ENCODE peak calls at places on chromosomes 4 and X, in four cellular contexts. One of them, this sample, is unnamed.

GRCh38 chr4:164731827-164732474 is 22.0 kb upstream of the SMIM31 start:
- DNase-seq in neural progenitor cell: peak; percentile 59
- DNase-seq in mesendoderm: peak; percentile 57
- DNase-seq in GM23248: peak; percentile 57
- DNase-seq in this sample: peak; percentile 52

GRCh38 chrX:105533951-105534350 is 288.4 kb upstream of the NRK start:
- DNase-seq in neural progenitor cell: no peak
- DNase-seq in GM23248: no peak
- DNase-seq in mesendoderm: no peak
- DNase-seq in this sample: peak; percentile 21

GRCh38 chr4:136935305-136935704 is 597.0 kb downstream of the PCDH18 start:
- DNase-seq in GM23248: peak; percentile 13
- DNase-seq in neural progenitor cell: no peak
- DNase-seq in mesendoderm: no peak
- DNase-seq in this sample: no peak

GRCh38 chr4:102789317-102789717 is 28.5 kb upstream of the MANBA start:
- DNase-seq in GM23248: peak; percentile 52
- DNase-seq in mesendoderm: no peak
- DNase-seq in neural progenitor cell: no peak
- DNase-seq in this sample: peak; percentile 52

GRCh38 chrX:11678174-11678573 is 12.5 kb upstream of the ARHGAP6 start:
- DNase-seq in GM23248: peak; percentile 4
- DNase-seq in neural progenitor cell: no peak
- DNase-seq in mesendoderm: no peak
- DNase-seq in this sample: peak; percentile 13

GRCh38 chr4:78512357-78512920 is 39.1 kb upstream of the ANXA3 start:
- DNase-seq in GM23248: no peak
- DNase-seq in mesendoderm: no peak
- DNase-seq in neural progenitor cell: no peak
- DNase-seq in this sample: peak; percentile 47

GRCh38 chr4:175373031-175373430 is 439.0 kb downstream of the GPM6A start:
- DNase-seq in GM23248: peak; percentile 2
- DNase-seq in neural progenitor cell: no peak
- DNase-seq in mesendoderm: no peak
- DNase-seq in this sample: peak; percentile 60

GRCh38 chr4:14669418-14669817 is 332.9 kb upstream of the CPEB2 start:
- DNase-seq in neural progenitor cell: peak; percentile 47
- DNase-seq in mesendoderm: no peak
- DNase-seq in GM23248: no peak
- DNase-seq in this sample: no peak

GRCh38 chrX:41314204-41314603 is 19.8 kb upstream of the DDX3X start:
- DNase-seq in GM23248: no peak
- DNase-seq in mesendoderm: no peak
- DNase-seq in neural progenitor cell: no peak
- DNase-seq in this sample: no peak

GRCh38 chr4:116724249-116724648 is 361.1 kb downstream of the TRAM1L1 start:
- DNase-seq in mesendoderm: no peak
- DNase-seq in neural progenitor cell: no peak
- DNase-seq in GM23248: no peak
- DNase-seq in this sample: no peak

GRCh38 chrX:9988762-9989161 is 21.6 kb downstream of the CLDN34 start:
- DNase-seq in mesendoderm: no peak
- DNase-seq in GM23248: peak; percentile 28
- DNase-seq in neural progenitor cell: no peak
- DNase-seq in this sample: peak; percentile 48

GRCh38 chr4:72997409-72997808 is 72.1 kb downstream of the COX18 start:
- DNase-seq in neural progenitor cell: no peak
- DNase-seq in mesendoderm: peak; percentile 46
- DNase-seq in GM23248: peak; percentile 33
- DNase-seq in this sample: no peak

GRCh38 chr4:100421356-100421978 is 96.4 kb downstream of the EMCN start:
- DNase-seq in mesendoderm: peak; percentile 42
- DNase-seq in neural progenitor cell: peak; percentile 36
- DNase-seq in GM23248: peak; percentile 67
- DNase-seq in this sample: peak; percentile 80

GRCh38 chr4:54632537-54632936 is 25.2 kb upstream of the KIT start:
- DNase-seq in GM23248: no peak
- DNase-seq in neural progenitor cell: no peak
- DNase-seq in mesendoderm: no peak
- DNase-seq in this sample: no peak

GRCh38 chr4:181761130-181761529 is 482.1 kb upstream of the TENM3 start:
- DNase-seq in neural progenitor cell: no peak
- DNase-seq in mesendoderm: no peak
- DNase-seq in GM23248: no peak
- DNase-seq in this sample: no peak

GRCh38 chr4:7199771-7200441 is 7.6 kb downstream of the SORCS2 start:
- DNase-seq in neural progenitor cell: no peak
- DNase-seq in mesendoderm: no peak
- DNase-seq in GM23248: no peak
- DNase-seq in this sample: no peak

GRCh38 chr4:16443504-16444088 is 217.3 kb upstream of the TAPT1 start:
- DNase-seq in mesendoderm: peak; percentile 51
- DNase-seq in GM23248: peak; percentile 58
- DNase-seq in neural progenitor cell: peak; percentile 56
- DNase-seq in this sample: peak; percentile 55

GRCh38 chrX:69618803-69619202 is 2.9 kb downstream of the EDA start:
- DNase-seq in neural progenitor cell: peak; percentile 14
- DNase-seq in mesendoderm: peak; percentile 14
- DNase-seq in GM23248: peak; percentile 27
- DNase-seq in this sample: peak; percentile 48

GRCh38 chrX:136646602-136647239 is 1.2 kb upstream of the CD40LG start:
- DNase-seq in GM23248: no peak
- DNase-seq in neural progenitor cell: no peak
- DNase-seq in mesendoderm: no peak
- DNase-seq in this sample: no peak

GRCh38 chrX:4841216-4841745 is 1127.8 kb upstream of the PRKX start:
- DNase-seq in mesendoderm: no peak
- DNase-seq in GM23248: no peak
- DNase-seq in neural progenitor cell: no peak
- DNase-seq in this sample: peak; percentile 0

GRCh38 chr4:78565971-78566372 is 14.4 kb downstream of the ANXA3 start:
- DNase-seq in neural progenitor cell: no peak
- DNase-seq in mesendoderm: peak; percentile 58
- DNase-seq in GM23248: peak; percentile 84
- DNase-seq in this sample: peak; percentile 85

GRCh38 chr4:182280439-182281111 is 37.4 kb downstream of the TENM3 start:
- DNase-seq in neural progenitor cell: no peak
- DNase-seq in GM23248: no peak
- DNase-seq in mesendoderm: no peak
- DNase-seq in this sample: peak; percentile 20

GRCh38 chr4:10625130-10625529 is 59.4 kb downstream of the CLNK start:
- DNase-seq in neural progenitor cell: no peak
- DNase-seq in GM23248: no peak
- DNase-seq in mesendoderm: no peak
- DNase-seq in this sample: no peak

GRCh38 chr4:13261486-13262257 is 222.5 kb downstream of the RAB28 start:
- DNase-seq in mesendoderm: peak; percentile 10
- DNase-seq in GM23248: no peak
- DNase-seq in neural progenitor cell: peak; percentile 31
- DNase-seq in this sample: no peak

GRCh38 chr4:48017108-48017527 is 546 bp downstream of the NIPAL1 start:
- DNase-seq in neural progenitor cell: peak; percentile 61
- DNase-seq in GM23248: peak; percentile 89
- DNase-seq in mesendoderm: peak; percentile 54
- DNase-seq in this sample: peak; percentile 75

GRCh38 chrX:4935846-4936245 is 1222.4 kb upstream of the PRKX start:
- DNase-seq in mesendoderm: no peak
- DNase-seq in neural progenitor cell: no peak
- DNase-seq in GM23248: no peak
- DNase-seq in this sample: no peak

GRCh38 chr4:79227896-79228295 is 98.0 kb downstream of the NAA11 start:
- DNase-seq in neural progenitor cell: no peak
- DNase-seq in GM23248: no peak
- DNase-seq in mesendoderm: no peak
- DNase-seq in this sample: peak; percentile 9

GRCh38 chr4:83125738-83126141 is 11.2 kb upstream of the PLAC8 start:
- DNase-seq in mesendoderm: no peak
- DNase-seq in GM23248: no peak
- DNase-seq in neural progenitor cell: no peak
- DNase-seq in this sample: no peak

GRCh38 chrX:63581390-63581789 is 203.6 kb downstream of the ARHGEF9 start:
- DNase-seq in neural progenitor cell: peak; percentile 3
- DNase-seq in mesendoderm: peak; percentile 67
- DNase-seq in GM23248: no peak
- DNase-seq in this sample: no peak

GRCh38 chrX:22314211-22314610 is 41.5 kb downstream of the CBLL2 start:
- DNase-seq in neural progenitor cell: no peak
- DNase-seq in mesendoderm: peak; percentile 21
- DNase-seq in GM23248: no peak
- DNase-seq in this sample: no peak

GRCh38 chr4:159042097-159042605 is 60.7 kb upstream of the RAPGEF2 start:
- DNase-seq in mesendoderm: no peak
- DNase-seq in neural progenitor cell: no peak
- DNase-seq in GM23248: no peak
- DNase-seq in this sample: no peak

GRCh38 chrX:1072637-1073377 is 139.6 kb downstream of the CRLF2 start:
- DNase-seq in GM23248: no peak
- DNase-seq in mesendoderm: peak; percentile 92
- DNase-seq in neural progenitor cell: peak; percentile 23
- DNase-seq in this sample: no peak

GRCh38 chr4:80268081-80268823 is 1.8 kb downstream of the FGF5 start:
- DNase-seq in GM23248: peak; percentile 77
- DNase-seq in neural progenitor cell: peak; percentile 17
- DNase-seq in mesendoderm: peak; percentile 45
- DNase-seq in this sample: peak; percentile 78

GRCh38 chr4:95572304-95572991 is 23.7 kb upstream of the UNC5C start:
- DNase-seq in neural progenitor cell: no peak
- DNase-seq in mesendoderm: peak; percentile 85
- DNase-seq in GM23248: no peak
- DNase-seq in this sample: no peak

GRCh38 chr4:148795156-148795864 is 353.1 kb upstream of the NR3C2 start:
- DNase-seq in neural progenitor cell: peak; percentile 26
- DNase-seq in GM23248: no peak
- DNase-seq in mesendoderm: peak; percentile 94
- DNase-seq in this sample: no peak

GRCh38 chrX:47169273-47169672 is 24.3 kb downstream of the RBM10 start:
- DNase-seq in mesendoderm: no peak
- DNase-seq in neural progenitor cell: no peak
- DNase-seq in GM23248: no peak
- DNase-seq in this sample: no peak

GRCh38 chr4:7962609-7963508 is 23.2 kb upstream of the AFAP1 start:
- DNase-seq in mesendoderm: no peak
- DNase-seq in neural progenitor cell: no peak
- DNase-seq in GM23248: no peak
- DNase-seq in this sample: no peak

GRCh38 chr4:128865132-128865531 is 55.6 kb downstream of the JADE1 start:
- DNase-seq in GM23248: no peak
- DNase-seq in neural progenitor cell: no peak
- DNase-seq in mesendoderm: no peak
- DNase-seq in this sample: no peak
- H3K36me3 ChIP-seq in GM23248: peaks cover 64% of the 10 kb centered on the region
- H3K36me3 ChIP-seq in neural progenitor cell: peaks cover 15% of the 10 kb centered on the region
- H3K36me3 ChIP-seq in mesendoderm: peaks cover 5% of the 10 kb centered on the region
- H3K36me3 ChIP-seq in this sample: peaks cover 95% of the 10 kb centered on the region

DNA sequence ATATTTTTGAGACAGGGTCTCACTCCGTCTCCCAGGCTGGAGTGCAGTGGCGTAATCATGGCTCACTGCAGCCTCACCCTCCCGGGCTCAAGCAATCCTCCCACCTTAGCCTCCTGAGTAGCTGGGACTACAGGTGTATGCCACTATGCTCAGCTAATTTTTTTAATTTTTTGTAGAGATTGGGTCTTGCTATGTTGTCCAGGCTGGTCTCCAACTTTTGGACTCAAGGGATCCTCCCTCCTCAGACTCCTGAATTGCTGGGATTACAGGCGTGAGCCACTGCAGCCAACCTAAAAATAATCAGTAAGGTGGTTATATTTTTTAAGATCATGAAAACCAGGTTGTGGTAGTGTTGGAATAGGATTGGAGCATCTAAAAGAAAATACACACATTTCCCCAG is 38.1 kb downstream of the TMEM156 start:
- DNase-seq in mesendoderm: no peak
- DNase-seq in neural progenitor cell: no peak
- DNase-seq in GM23248: no peak
- DNase-seq in this sample: no peak
- H3K9ac ChIP-seq in mesendoderm: no peak overlapping the region
- H3K9ac ChIP-seq in neural progenitor cell: no peak overlapping the region
- H3K9ac ChIP-seq in GM23248: no peak overlapping the region
- H3K9ac ChIP-seq in this sample: no peak overlapping the region

DNA sequence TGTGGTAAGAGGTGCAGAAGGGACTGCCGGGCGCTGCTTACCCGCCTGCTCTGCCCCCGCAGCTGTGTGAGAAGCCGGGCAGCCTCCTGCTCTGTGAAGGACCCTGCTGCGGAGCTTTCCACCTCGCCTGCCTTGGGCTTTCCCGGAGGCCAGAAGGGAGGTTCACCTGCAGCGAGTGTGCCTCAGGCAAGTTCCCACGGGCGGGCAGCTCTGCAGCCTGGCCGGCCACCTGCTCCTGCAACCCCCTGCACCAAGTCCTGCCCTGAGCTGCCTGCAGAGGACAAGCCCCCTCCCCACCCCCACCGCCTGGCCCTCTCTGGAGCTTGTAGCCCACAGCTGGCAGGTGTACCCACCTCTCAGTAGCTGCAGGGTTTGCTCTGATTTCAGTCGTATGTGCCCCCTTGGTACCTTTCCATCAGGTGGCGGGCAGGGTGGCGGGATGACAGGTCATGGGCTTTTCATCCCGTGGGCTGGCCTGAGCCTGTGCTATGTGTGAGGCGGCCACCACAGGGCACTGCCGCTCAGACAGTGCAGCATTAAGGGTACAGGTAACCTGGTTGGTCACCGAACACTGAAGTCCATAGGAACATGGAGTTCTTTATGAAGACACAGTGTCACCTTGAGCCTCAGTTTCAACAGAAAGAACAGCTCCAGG is 56.6 kb downstream of the NELFA start:
- DNase-seq in mesendoderm: no peak
- DNase-seq in neural progenitor cell: no peak
- DNase-seq in GM23248: no peak
- DNase-seq in this sample: no peak
- H3K36me3 ChIP-seq in mesendoderm: peaks cover 11% of the 10 kb centered on the region
- H3K36me3 ChIP-seq in neural progenitor cell: no peaks in the 10 kb centered on the region
- H3K36me3 ChIP-seq in GM23248: peaks cover 12% of the 10 kb centered on the region
- H3K36me3 ChIP-seq in this sample: peaks cover 20% of the 10 kb centered on the region

GRCh38 chr4:145501051-145501660 is 19.5 kb downstream of the SMAD1 start:
- DNase-seq in mesendoderm: no peak
- DNase-seq in neural progenitor cell: no peak
- DNase-seq in GM23248: no peak
- DNase-seq in this sample: no peak
- H3K9ac ChIP-seq in mesendoderm: no peak overlapping the region
- H3K9ac ChIP-seq in neural progenitor cell: no peak overlapping the region
- H3K9ac ChIP-seq in GM23248: no peak overlapping the region
- H3K9ac ChIP-seq in this sample: no peak overlapping the region

GRCh38 chr4:180665994-180666818 is 1577.0 kb upstream of the TENM3 start:
- DNase-seq in GM23248: peak; percentile 66
- DNase-seq in neural progenitor cell: peak; percentile 86
- DNase-seq in mesendoderm: peak; percentile 81
- DNase-seq in this sample: peak; percentile 86

GRCh38 chr4:180664766-180665368 is 1578.3 kb upstream of the TENM3 start:
- DNase-seq in mesendoderm: peak; percentile 86
- DNase-seq in GM23248: peak; percentile 78
- DNase-seq in neural progenitor cell: peak; percentile 89
- DNase-seq in this sample: peak; percentile 96

GRCh38 chr4:180665481-180665880 is 1577.7 kb upstream of the TENM3 start:
- DNase-seq in neural progenitor cell: no peak
- DNase-seq in GM23248: no peak
- DNase-seq in mesendoderm: no peak
- DNase-seq in this sample: no peak

GRCh38 chr4:180668732-180669131 is 1574.5 kb upstream of the TENM3 start:
- DNase-seq in GM23248: no peak
- DNase-seq in neural progenitor cell: no peak
- DNase-seq in mesendoderm: no peak
- DNase-seq in this sample: no peak

GRCh38 chr4:180669637-180670036 is 1573.6 kb upstream of the TENM3 start:
- DNase-seq in mesendoderm: peak; percentile 38
- DNase-seq in GM23248: no peak
- DNase-seq in neural progenitor cell: no peak
- DNase-seq in this sample: no peak
- H3K36me3 ChIP-seq in mesendoderm: no peaks in the 10 kb centered on the region
- H3K36me3 ChIP-seq in GM23248: no peaks in the 10 kb centered on the region
- H3K36me3 ChIP-seq in neural progenitor cell: no peaks in the 10 kb centered on the region
- H3K36me3 ChIP-seq in this sample: no peaks in the 10 kb centered on the region